ENCODE peak calls at places on chromosomes 13 and 19, in six cellular contexts. Q, T, M, C, J and P are unnamed samples.

GRCh38 chr13:97068146-97068545 is 73.9 kb upstream of the OXGR1 start:
- DNase-seq in Q (no peak), T (no peak), M (no peak), C (no peak), J (no peak), P (no peak)

GRCh38 chr13:57996717-57997116 is 365.2 kb downstream of the PCDH17 start:
- DNase-seq in Q (no peak), T (no peak), M (no peak), C (no peak), J (no peak), P (no peak)

GRCh38 chr13:80374453-80374852 is 33.5 kb upstream of the SPRY2 start:
- DNase-seq in Q (no peak), T (no peak), M (no peak), C (no peak), J (no peak), P (no peak)

GRCh38 chr13:54029226-54029625 is 1000.6 kb downstream of the OLFM4 start:
- DNase-seq in Q (no peak), T (no peak), M (no peak), C (peak), J (peak), P (peak)

GRCh38 chr19:11736696-11737095 is 2.0 kb downstream of the ZNF823 start:
- DNase-seq in Q (no peak), T (no peak), M (peak), C (no peak), J (peak), P (no peak)

GRCh38 chr13:67557642-67558241 is 327.6 kb upstream of the PCDH9 start:
- DNase-seq in Q (no peak), T (no peak), M (no peak), C (no peak), J (no peak), P (peak)

GRCh38 chr13:20190481-20191310 is 2.0 kb downstream of the GJB2 start:
- DNase-seq in Q (no peak), T (no peak), M (no peak), C (no peak), J (no peak), P (no peak)

GRCh38 chr19:35585844-35586243 is at the start of gene PMIS2:
- DNase-seq in Q (no peak), T (no peak), M (peak), C (peak), J (no peak), P (peak)

GRCh38 chr19:44847144-44848035 is 1.3 kb downstream of the NECTIN2 start:
- DNase-seq in Q (peak), T (peak), M (peak), C (no peak), J (no peak), P (peak)

GRCh38 chr13:97224544-97225324 is 2.6 kb downstream of the MBNL2 start:
- DNase-seq in Q (no peak), T (peak), M (no peak), C (no peak), J (no peak), P (peak)

GRCh38 chr13:20566917-20567755 is at the start of gene IFT88:
- DNase-seq in Q (peak), T (peak), M (peak), C (peak), J (peak), P (peak)

GRCh38 chr13:35143123-35143522 is 201.1 kb downstream of the NBEA start:
- DNase-seq in Q (no peak), T (no peak), M (no peak), C (no peak), J (no peak), P (no peak)

GRCh38 chr13:101572456-101572855 is 120.0 kb downstream of the ITGBL1 start:
- DNase-seq in Q (no peak), T (no peak), M (no peak), C (no peak), J (no peak), P (no peak)

GRCh38 chr13:113879506-113880360 is 15.9 kb upstream of the GAS6 start:
- DNase-seq in Q (no peak), T (no peak), M (no peak), C (no peak), J (no peak), P (no peak)

GRCh38 chr13:95156208-95156607 is 145.0 kb downstream of the ABCC4 start:
- DNase-seq in Q (no peak), T (peak), M (peak), C (no peak), J (no peak), P (no peak)

GRCh38 chr13:40399756-40400155 is 266.7 kb downstream of the FOXO1 start:
- DNase-seq in Q (no peak), T (no peak), M (no peak), C (no peak), J (no peak), P (no peak)

GRCh38 chr13:79937311-79938243 is 403.3 kb downstream of the SPRY2 start:
- DNase-seq in Q (no peak), T (no peak), M (no peak), C (no peak), J (no peak), P (no peak)

GRCh38 chr13:79481685-79482052 is 714 bp downstream of the NDFIP2 start:
- DNase-seq in Q (no peak), T (no peak), M (peak), C (no peak), J (no peak), P (no peak)

GRCh38 chr13:36915891-36916640 is 4.0 kb downstream of the SMAD9 start:
- DNase-seq in Q (no peak), T (no peak), M (peak), C (no peak), J (no peak), P (no peak)

GRCh38 chr13:49791753-49792549 is 531 bp downstream of the KPNA3 start:
- DNase-seq in Q (no peak), T (no peak), M (no peak), C (no peak), J (no peak), P (peak)

GRCh38 chr13:48626726-48627451 is 26.8 kb upstream of the CYSLTR2 start:
- DNase-seq in Q (no peak), T (peak), M (no peak), C (no peak), J (no peak), P (no peak)

GRCh38 chr19:11023016-11023415 is 62.2 kb downstream of the SMARCA4 start:
- DNase-seq in Q (no peak), T (no peak), M (no peak), C (no peak), J (no peak), P (no peak)

GRCh38 chr13:90154311-90154960 is 1193.1 kb upstream of the MIR17HG start:
- DNase-seq in Q (no peak), T (no peak), M (no peak), C (no peak), J (no peak), P (no peak)

GRCh38 chr13:24215732-24216131 is 55.2 kb downstream of the SPATA13 start:
- DNase-seq in Q (no peak), T (no peak), M (no peak), C (no peak), J (no peak), P (no peak)

GRCh38 chr19:4206818-4207484 is 22.4 kb upstream of the EBI3 start:
- DNase-seq in Q (peak), T (no peak), M (no peak), C (no peak), J (no peak), P (no peak)

GRCh38 chr13:26811636-26812035 is 51.0 kb upstream of the GPR12 start:
- DNase-seq in Q (no peak), T (no peak), M (no peak), C (no peak), J (no peak), P (no peak)

GRCh38 chr19:3466630-3467029 is 13.7 kb downstream of the SMIM24 start:
- DNase-seq in Q (no peak), T (no peak), M (no peak), C (no peak), J (no peak), P (no peak)

GRCh38 chr19:35484637-35485036 is 5.6 kb downstream of the KRTDAP start:
- DNase-seq in Q (no peak), T (no peak), M (no peak), C (no peak), J (peak), P (no peak)

GRCh38 chr19:34171539-34171876 is 796 bp upstream of the LSM14A start:
- DNase-seq in Q (no peak), T (no peak), M (no peak), C (no peak), J (peak), P (no peak)

GRCh38 chr19:6232567-6232966 is 47.2 kb downstream of the MLLT1 start:
- DNase-seq in Q (no peak), T (no peak), M (no peak), C (no peak), J (no peak), P (no peak)

GRCh38 chr19:5993516-5994406 is 15.8 kb upstream of the RANBP3 start:
- DNase-seq in Q (no peak), T (no peak), M (peak), C (no peak), J (no peak), P (no peak)

GRCh38 chr13:106986033-106986484 is 418.1 kb upstream of the ARGLU1 start:
- DNase-seq in Q (no peak), T (no peak), M (no peak), C (peak), J (no peak), P (peak)

GRCh38 chr19:43725468-43725867 is 9.6 kb downstream of the IRGC start:
- DNase-seq in Q (no peak), T (no peak), M (no peak), C (no peak), J (peak), P (no peak)

GRCh38 chr19:18425515-18426415 is 6.6 kb downstream of the SSBP4 start:
- DNase-seq in Q (no peak), T (no peak), M (no peak), C (no peak), J (no peak), P (no peak)

GRCh38 chr19:55674459-55674840 is 576 bp upstream of the EPN1 start:
- DNase-seq in Q (no peak), T (no peak), M (no peak), C (no peak), J (no peak), P (no peak)

GRCh38 chr13:112768795-112769411 is 79.1 kb downstream of the ATP11A start:
- DNase-seq in Q (no peak), T (no peak), M (no peak), C (no peak), J (peak), P (no peak)

DNA sequence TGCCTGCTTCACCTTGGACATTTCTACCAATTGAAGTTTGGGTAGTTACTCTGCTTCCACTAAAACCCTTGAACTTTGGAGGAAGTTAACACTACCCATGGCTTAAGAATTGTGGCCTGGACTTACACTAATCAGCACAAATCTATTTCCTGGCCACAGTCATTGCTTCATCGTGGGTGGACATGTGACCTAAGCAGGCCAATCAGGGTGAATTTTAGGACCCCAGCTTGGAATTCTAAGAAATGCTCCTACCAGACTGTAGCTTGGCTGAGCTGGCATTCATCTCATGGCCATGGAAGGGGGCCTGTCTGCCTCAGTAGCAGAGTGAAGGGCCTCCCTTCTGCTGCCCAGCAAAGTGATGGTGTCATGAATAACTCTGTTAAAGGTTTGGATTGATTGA is 58.3 kb upstream of the SLC15A1 start:
- DNase-seq in Q (no peak), T (no peak), M (no peak), C (no peak), J (no peak), P (no peak)
- TF ChIP-seq JUND in Q (no peak), T (no peak), M (no peak), C (no peak), J (no peak), P (no peak)

DNA sequence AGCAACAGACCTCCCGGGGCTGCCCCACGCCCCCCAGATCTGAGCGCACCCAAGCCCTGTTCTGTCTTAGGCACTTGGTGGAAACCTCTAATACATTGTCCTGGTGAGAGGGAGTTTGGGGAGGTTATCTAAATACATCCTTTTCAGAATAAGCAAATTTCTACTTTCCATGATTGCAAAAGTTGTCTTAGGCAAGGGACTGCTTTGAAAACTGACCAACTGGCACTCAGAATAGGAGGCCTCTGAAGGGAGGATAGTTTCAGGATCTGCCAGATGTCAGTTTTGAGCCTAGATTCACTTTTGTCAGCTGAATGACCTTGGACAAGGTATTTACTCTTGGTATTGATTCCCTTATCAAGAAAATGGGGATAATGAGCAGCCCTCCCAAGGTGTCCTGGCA is 11.8 kb downstream of the SERP2 start:
- DNase-seq in Q (no peak), T (no peak), M (no peak), C (no peak), J (no peak), P (no peak)
- TF ChIP-seq JUND in Q (no peak), T (no peak), M (no peak), C (no peak), J (no peak), P (no peak)

GRCh38 chr19:29596885-29597525 is 9.1 kb upstream of the POP4 start:
- DNase-seq in Q (no peak), T (peak), M (no peak), C (no peak), J (no peak), P (no peak)

GRCh38 chr19:29598496-29598895 is 7.6 kb upstream of the POP4 start:
- DNase-seq in Q (no peak), T (no peak), M (no peak), C (no peak), J (no peak), P (no peak)

GRCh38 chr19:29598036-29598435 is 8.0 kb upstream of the POP4 start:
- DNase-seq in Q (no peak), T (no peak), M (no peak), C (no peak), J (no peak), P (no peak)

GRCh38 chr19:29593869-29594268 is 12.2 kb upstream of the POP4 start:
- DNase-seq in Q (no peak), T (no peak), M (no peak), C (no peak), J (no peak), P (no peak)

GRCh38 chr19:29596080-29596479 is 10.0 kb upstream of the POP4 start:
- DNase-seq in Q (no peak), T (no peak), M (no peak), C (no peak), J (no peak), P (no peak)
- TF ChIP-seq JUND in Q (no peak), T (no peak), M (no peak), C (no peak), J (no peak), P (no peak)

DNA sequence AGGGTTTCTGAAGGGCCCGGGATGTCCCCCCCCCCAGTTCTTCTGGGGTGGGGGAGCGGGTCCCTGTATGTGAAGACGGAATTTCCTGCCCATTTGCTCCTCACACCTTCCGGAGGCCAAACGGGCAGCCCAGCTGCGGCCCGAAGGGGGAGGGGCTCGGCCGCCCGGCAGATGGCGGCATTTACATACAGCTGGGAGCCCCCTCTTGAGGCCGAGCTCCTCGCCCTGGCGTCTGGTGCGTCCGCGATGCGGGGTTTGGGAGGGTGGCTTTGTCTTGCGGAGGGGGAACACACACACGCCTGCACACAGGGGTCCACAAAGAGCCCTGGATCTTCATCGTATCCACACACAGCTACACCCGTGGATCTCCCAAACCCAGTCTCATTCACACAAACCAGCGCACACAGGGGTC is 891 bp upstream of the DLL3 start:
- DNase-seq in Q (no peak), T (peak), M (peak), C (no peak), J (no peak), P (peak)
- TF ChIP-seq JUND in Q (no peak), T (no peak), M (no peak), C (no peak), J (no peak), P (no peak)

DNA sequence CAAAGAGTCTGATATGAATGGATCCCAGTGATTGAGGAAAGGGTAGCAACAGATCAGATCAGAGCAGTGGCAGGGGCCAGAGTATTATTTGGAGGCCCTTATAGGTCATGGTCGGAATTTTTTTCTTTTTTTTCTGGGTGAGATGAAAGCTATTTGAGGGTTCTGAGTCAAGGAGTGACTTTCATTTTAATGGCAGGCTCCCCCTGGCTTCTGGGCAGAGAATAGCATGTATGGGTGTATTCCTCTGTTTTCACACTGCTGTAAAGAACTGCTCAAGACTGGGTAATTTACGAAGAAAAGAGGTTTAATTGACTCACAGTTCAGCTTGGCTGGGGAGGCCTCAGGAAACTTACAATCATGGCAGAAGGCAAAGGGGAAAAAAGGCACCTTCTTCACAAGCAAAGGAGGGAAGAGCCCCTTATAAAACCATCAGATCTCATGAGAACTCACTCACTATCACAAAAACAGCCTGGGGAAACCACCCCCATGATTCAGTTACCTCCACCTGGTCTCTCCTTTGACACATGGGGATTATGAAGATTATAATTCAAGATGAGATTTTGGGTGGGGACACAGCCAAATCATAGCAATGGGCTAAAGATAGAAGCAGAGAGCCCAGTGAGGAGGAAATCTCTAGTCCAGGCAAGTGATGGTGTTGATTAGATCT is 3.0 kb upstream of the SLC6A16 start:
- DNase-seq in Q (peak), T (peak), M (no peak), C (no peak), J (no peak), P (no peak)
- TF ChIP-seq JUND in Q (no peak), T (no peak), M (no peak), C (no peak), J (no peak), P (no peak)